ENCODE peak calls at places on chromosomes 11 and 22, in six cellular contexts. One of them, this sample, is unnamed.

GRCh38 chr11:122782222-122782621 is 56.1 kb upstream of the CRTAM start:
- DNase-seq in bronchial epithelial cell: no peak
- DNase-seq in H7: no peak
- DNase-seq in BJ: no peak
- DNase-seq in cardiac fibroblast: no peak
- DNase-seq in naive thymus-derived CD8-positive, alpha-beta T cell: no peak
- DNase-seq in this sample: no peak

GRCh38 chr11:115103921-115104320 is 400.3 kb downstream of the CADM1 start:
- DNase-seq in bronchial epithelial cell: no peak
- DNase-seq in H7: peak; percentile 39
- DNase-seq in BJ: no peak
- DNase-seq in cardiac fibroblast: no peak
- DNase-seq in naive thymus-derived CD8-positive, alpha-beta T cell: no peak
- DNase-seq in this sample: no peak

GRCh38 chr22:17598318-17598717 is 30.2 kb downstream of the ATP6V1E1 start:
- DNase-seq in bronchial epithelial cell: no peak
- DNase-seq in H7: no peak
- DNase-seq in BJ: no peak
- DNase-seq in cardiac fibroblast: no peak
- DNase-seq in naive thymus-derived CD8-positive, alpha-beta T cell: no peak
- DNase-seq in this sample: no peak

GRCh38 chr11:33900159-33900855 is 8.4 kb upstream of the LMO2 start:
- DNase-seq in bronchial epithelial cell: no peak
- DNase-seq in H7: no peak
- DNase-seq in BJ: no peak
- DNase-seq in cardiac fibroblast: no peak
- DNase-seq in naive thymus-derived CD8-positive, alpha-beta T cell: no peak
- DNase-seq in this sample: no peak

GRCh38 chr22:35749808-35750207 is 32.1 kb downstream of the APOL5 start:
- DNase-seq in bronchial epithelial cell: no peak
- DNase-seq in H7: no peak
- DNase-seq in BJ: peak; percentile 46
- DNase-seq in cardiac fibroblast: no peak
- DNase-seq in naive thymus-derived CD8-positive, alpha-beta T cell: no peak
- DNase-seq in this sample: no peak

GRCh38 chr11:96134622-96135021 is 208.4 kb downstream of the MAML2 start:
- DNase-seq in bronchial epithelial cell: peak; percentile 73
- DNase-seq in H7: no peak
- DNase-seq in BJ: no peak
- DNase-seq in cardiac fibroblast: peak; percentile 42
- DNase-seq in naive thymus-derived CD8-positive, alpha-beta T cell: no peak
- DNase-seq in this sample: no peak

GRCh38 chr11:8015753-8016239 is 28.7 kb downstream of the EIF3F start:
- DNase-seq in bronchial epithelial cell: no peak
- DNase-seq in H7: no peak
- DNase-seq in BJ: no peak
- DNase-seq in cardiac fibroblast: no peak
- DNase-seq in naive thymus-derived CD8-positive, alpha-beta T cell: no peak
- DNase-seq in this sample: no peak

GRCh38 chr22:17764036-17764435 is 10.2 kb downstream of the BID start:
- DNase-seq in bronchial epithelial cell: no peak
- DNase-seq in H7: no peak
- DNase-seq in BJ: no peak
- DNase-seq in cardiac fibroblast: no peak
- DNase-seq in naive thymus-derived CD8-positive, alpha-beta T cell: no peak
- DNase-seq in this sample: no peak

GRCh38 chr11:110184466-110184865 is 91.3 kb downstream of the ZC3H12C start:
- DNase-seq in bronchial epithelial cell: no peak
- DNase-seq in H7: no peak
- DNase-seq in BJ: no peak
- DNase-seq in cardiac fibroblast: no peak
- DNase-seq in naive thymus-derived CD8-positive, alpha-beta T cell: no peak
- DNase-seq in this sample: no peak

GRCh38 chr11:108559340-108559739 is 34.2 kb downstream of the EXPH5 start:
- DNase-seq in bronchial epithelial cell: peak; percentile 53
- DNase-seq in H7: no peak
- DNase-seq in BJ: peak; percentile 66
- DNase-seq in cardiac fibroblast: peak; percentile 14
- DNase-seq in naive thymus-derived CD8-positive, alpha-beta T cell: no peak
- DNase-seq in this sample: peak; percentile 83

GRCh38 chr11:36156486-36157150 is 132.6 kb downstream of the COMMD9 start:
- DNase-seq in bronchial epithelial cell: peak; percentile 78
- DNase-seq in H7: no peak
- DNase-seq in BJ: no peak
- DNase-seq in cardiac fibroblast: peak; percentile 50
- DNase-seq in naive thymus-derived CD8-positive, alpha-beta T cell: no peak
- DNase-seq in this sample: peak; percentile 60

GRCh38 chr11:24496728-24497396 is at the start of gene LUZP2:
- DNase-seq in bronchial epithelial cell: peak; percentile 28
- DNase-seq in H7: peak; percentile 67
- DNase-seq in BJ: no peak
- DNase-seq in cardiac fibroblast: peak; percentile 27
- DNase-seq in naive thymus-derived CD8-positive, alpha-beta T cell: no peak
- DNase-seq in this sample: peak; percentile 17

GRCh38 chr11:73223998-73224730 is 6.1 kb downstream of the P2RY2 start:
- DNase-seq in bronchial epithelial cell: no peak
- DNase-seq in H7: no peak
- DNase-seq in BJ: no peak
- DNase-seq in cardiac fibroblast: no peak
- DNase-seq in naive thymus-derived CD8-positive, alpha-beta T cell: no peak
- DNase-seq in this sample: no peak

GRCh38 chr11:72683782-72684200 is 9.6 kb upstream of the PDE2A start:
- DNase-seq in bronchial epithelial cell: peak; percentile 35
- DNase-seq in H7: peak; percentile 97
- DNase-seq in BJ: no peak
- DNase-seq in cardiac fibroblast: peak; percentile 49
- DNase-seq in naive thymus-derived CD8-positive, alpha-beta T cell: peak; percentile 51
- DNase-seq in this sample: no peak

GRCh38 chr11:20963596-20963995 is 294.2 kb downstream of the NELL1 start:
- DNase-seq in bronchial epithelial cell: peak; percentile 26
- DNase-seq in H7: no peak
- DNase-seq in BJ: no peak
- DNase-seq in cardiac fibroblast: no peak
- DNase-seq in naive thymus-derived CD8-positive, alpha-beta T cell: no peak
- DNase-seq in this sample: no peak

GRCh38 chr11:16000065-16000464 is 356.3 kb downstream of the SOX6 start:
- DNase-seq in bronchial epithelial cell: peak; percentile 71
- DNase-seq in H7: no peak
- DNase-seq in BJ: peak; percentile 38
- DNase-seq in cardiac fibroblast: peak; percentile 85
- DNase-seq in naive thymus-derived CD8-positive, alpha-beta T cell: no peak
- DNase-seq in this sample: peak; percentile 69

GRCh38 chr11:111938687-111939160 is 1.6 kb downstream of the DIXDC1 start:
- DNase-seq in bronchial epithelial cell: peak; percentile 46
- DNase-seq in H7: peak; percentile 43
- DNase-seq in BJ: no peak
- DNase-seq in cardiac fibroblast: peak; percentile 40
- DNase-seq in naive thymus-derived CD8-positive, alpha-beta T cell: no peak
- DNase-seq in this sample: peak; percentile 66

GRCh38 chr11:43904737-43905515 is 24.3 kb downstream of the ALKBH3 start:
- DNase-seq in bronchial epithelial cell: peak; percentile 88
- DNase-seq in H7: no peak
- DNase-seq in BJ: no peak
- DNase-seq in cardiac fibroblast: peak; percentile 86
- DNase-seq in naive thymus-derived CD8-positive, alpha-beta T cell: no peak
- DNase-seq in this sample: peak; percentile 60

GRCh38 chr22:49996532-49997220 is 15.9 kb downstream of the IL17REL start:
- DNase-seq in bronchial epithelial cell: no peak
- DNase-seq in H7: peak; percentile 64
- DNase-seq in BJ: no peak
- DNase-seq in cardiac fibroblast: no peak
- DNase-seq in naive thymus-derived CD8-positive, alpha-beta T cell: no peak
- DNase-seq in this sample: no peak

GRCh38 chr11:73234403-73235181 is 16.5 kb downstream of the P2RY2 start:
- DNase-seq in bronchial epithelial cell: no peak
- DNase-seq in H7: no peak
- DNase-seq in BJ: no peak
- DNase-seq in cardiac fibroblast: no peak
- DNase-seq in naive thymus-derived CD8-positive, alpha-beta T cell: no peak
- DNase-seq in this sample: no peak

GRCh38 chr11:108562746-108563581 is 30.6 kb downstream of the EXPH5 start:
- DNase-seq in bronchial epithelial cell: peak; percentile 34
- DNase-seq in H7: no peak
- DNase-seq in BJ: no peak
- DNase-seq in cardiac fibroblast: no peak
- DNase-seq in naive thymus-derived CD8-positive, alpha-beta T cell: no peak
- DNase-seq in this sample: no peak

GRCh38 chr11:83007909-83008580 is 63.7 kb downstream of the RAB30 start:
- DNase-seq in bronchial epithelial cell: no peak
- DNase-seq in H7: no peak
- DNase-seq in BJ: no peak
- DNase-seq in cardiac fibroblast: peak; percentile 48
- DNase-seq in naive thymus-derived CD8-positive, alpha-beta T cell: no peak
- DNase-seq in this sample: no peak

GRCh38 chr11:65315204-65315865 is 669 bp downstream of the CDC42EP2 start:
- DNase-seq in bronchial epithelial cell: no peak
- DNase-seq in H7: peak; percentile 97
- DNase-seq in BJ: no peak
- DNase-seq in cardiac fibroblast: peak; percentile 82
- DNase-seq in naive thymus-derived CD8-positive, alpha-beta T cell: peak; percentile 89
- DNase-seq in this sample: peak; percentile 54

GRCh38 chr22:16933924-16934282 is 74.1 kb downstream of the GAB4 start:
- DNase-seq in bronchial epithelial cell: no peak
- DNase-seq in H7: no peak
- DNase-seq in BJ: no peak
- DNase-seq in cardiac fibroblast: no peak
- DNase-seq in naive thymus-derived CD8-positive, alpha-beta T cell: no peak
- DNase-seq in this sample: no peak

GRCh38 chr11:33828604-33829429 is 54.5 kb upstream of the FBXO3 start:
- DNase-seq in bronchial epithelial cell: no peak
- DNase-seq in H7: peak; percentile 81
- DNase-seq in BJ: no peak
- DNase-seq in cardiac fibroblast: no peak
- DNase-seq in naive thymus-derived CD8-positive, alpha-beta T cell: no peak
- DNase-seq in this sample: no peak

This sample was measured in HCEC 1CT.